ENCODE peak calls at places on chromosomes 6 and 20, in five cellular contexts. K is IMR-90, E is heart left ventricle, H is stomach, R is sigmoid colon. W is an unnamed sample.

GRCh38 chr6:138594749-138595148 is 95.5 kb upstream of the NHSL1 start:
- DNase-seq in H (no peak), R (no peak), E (no peak), K (no peak), W (no peak)

GRCh38 chr20:3203315-3204123 is 963 bp downstream of the DDRGK1 start:
- DNase-seq in E (no peak), R (no peak), K (no peak), H (peak), W (no peak)

GRCh38 chr6:50128420-50129005 is 78.8 kb upstream of the DEFB112 start:
- DNase-seq in K (peak), H (no peak), R (no peak), E (no peak), W (no peak)

GRCh38 chr6:143205983-143206382 is 145.3 kb downstream of the AIG1 start:
- DNase-seq in K (peak), H (no peak), E (no peak), R (no peak), W (no peak)

GRCh38 chr20:48926816-48927215 is 5.3 kb downstream of the ARFGEF2 start:
- DNase-seq in E (no peak), R (no peak), K (no peak), H (no peak), W (no peak)

GRCh38 chr6:73024598-73024997 is 200.7 kb downstream of the KHDC1L start:
- DNase-seq in H (no peak), E (no peak), K (no peak), R (no peak), W (no peak)

GRCh38 chr6:154404791-154405400 is 48.3 kb upstream of the IPCEF1 start:
- DNase-seq in R (no peak), H (no peak), K (peak), E (no peak), W (no peak)

GRCh38 chr20:15637971-15638754 is 935.1 kb downstream of the KIF16B start:
- DNase-seq in E (no peak), H (peak), R (no peak), K (no peak), W (no peak)

GRCh38 chr20:34891166-34892062 is 15.0 kb downstream of the ACSS2 start:
- DNase-seq in R (no peak), E (no peak), H (no peak), K (peak), W (no peak)

GRCh38 chr20:56427797-56428196 is 15.7 kb downstream of the CASS4 start:
- DNase-seq in H (no peak), K (no peak), R (no peak), E (no peak), W (no peak)

GRCh38 chr6:116060572-116061283 is at the start of gene FRK:
- DNase-seq in E (no peak), K (peak), R (no peak), H (peak), W (no peak)

GRCh38 chr20:63552481-63553249 is 1.3 kb upstream of the FNDC11 start:
- DNase-seq in R (no peak), K (no peak), H (no peak), E (no peak), W (no peak)

GRCh38 chr20:10314198-10314597 is 95.6 kb downstream of the SNAP25 start:
- DNase-seq in E (no peak), H (no peak), K (peak), R (no peak), W (no peak)

GRCh38 chr20:54985100-54985499 is 509.7 kb downstream of the DOK5 start:
- DNase-seq in H (no peak), R (no peak), K (no peak), E (no peak), W (no peak)

GRCh38 chr6:151254451-151255081 is 14.8 kb downstream of the AKAP12 start:
- DNase-seq in R (no peak), H (no peak), E (no peak), K (peak), W (no peak)

GRCh38 chr6:11410539-11411307 is 126.8 kb upstream of the TMEM170B start:
- DNase-seq in E (no peak), R (no peak), K (no peak), H (no peak), W (no peak)

GRCh38 chr6:140494321-140495085 is 1120.1 kb upstream of the CITED2 start:
- DNase-seq in R (no peak), K (no peak), H (no peak), E (no peak), W (no peak)

GRCh38 chr6:127457444-127458064 is 1.6 kb downstream of the KIAA0408 start:
- DNase-seq in E (no peak), K (peak), R (peak), H (no peak), W (peak)

GRCh38 chr20:1360094-1360493 is 31.2 kb upstream of the SDCBP2 start:
- DNase-seq in K (no peak), R (no peak), H (no peak), E (no peak), W (no peak)
- TF ChIP-seq CTCF in K (no peak), R (no peak), H (no peak), E (no peak), W (no peak)

DNA sequence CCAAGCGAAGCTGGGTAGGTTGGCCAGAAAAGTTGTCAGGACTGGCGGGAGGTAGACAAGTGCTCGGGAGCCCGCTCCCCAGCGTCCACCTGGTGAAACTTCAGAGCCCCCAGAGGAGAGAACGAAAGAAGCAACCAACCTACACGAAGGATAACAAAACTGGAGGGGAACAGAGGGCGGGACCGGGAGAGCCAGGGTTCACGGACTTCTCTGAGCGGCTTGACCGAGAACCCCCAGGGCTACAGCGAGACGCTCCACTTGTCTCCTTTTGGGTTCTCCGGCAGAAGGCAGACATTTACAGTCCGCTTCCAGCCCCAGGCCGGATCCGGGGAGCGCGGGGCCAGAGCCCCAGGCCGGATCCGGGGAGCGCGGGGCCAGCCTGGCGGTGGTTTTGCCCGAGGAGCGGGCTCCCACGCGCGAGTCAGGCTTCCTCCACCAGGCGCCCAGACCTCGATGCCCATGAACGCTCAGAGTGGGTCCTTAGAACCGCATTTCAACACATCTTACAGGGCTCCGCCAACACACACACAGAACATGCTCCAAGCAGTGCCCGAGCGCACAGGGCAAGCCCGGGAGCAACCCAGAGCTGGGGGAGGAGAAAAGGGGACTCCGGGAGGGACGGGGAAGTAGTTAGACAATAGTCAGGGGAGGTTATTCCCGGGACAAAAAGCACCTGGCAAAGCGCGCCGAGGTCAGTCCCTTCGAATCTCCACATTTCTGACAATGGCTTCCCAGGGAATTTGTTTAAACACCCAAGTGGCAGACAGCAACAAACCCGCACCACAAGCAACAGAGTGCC is 1.1 kb downstream of the PTPRK start:
- DNase-seq in R (peak), H (peak), K (peak), E (peak), W (peak)
- TF ChIP-seq POLR2A in R (no peak), H (no peak), K (no peak), E (no peak), W (no peak)

GRCh38 chr6:109477725-109478124 is 5.3 kb downstream of the ZBTB24 start:
- DNase-seq in H (no peak), K (no peak), E (no peak), R (no peak), W (no peak)
- TF ChIP-seq CTCF in H (no peak), K (no peak), E (no peak), R (no peak), W (no peak)

GRCh38 chr6:31531771-31532643 is 3.2 kb downstream of the MCCD1 start:
- DNase-seq in H (no peak), E (no peak), K (no peak), R (no peak), W (no peak)
- TF ChIP-seq POLR2A in H (no peak), E (no peak), K (no peak), R (no peak), W (no peak)

GRCh38 chr6:15816661-15817060 is 153.8 kb upstream of the DTNBP1 start:
- DNase-seq in K (no peak), E (no peak), R (no peak), H (no peak), W (no peak)

GRCh38 chr6:15810618-15811017 is 147.8 kb upstream of the DTNBP1 start:
- DNase-seq in H (no peak), R (no peak), E (no peak), K (no peak), W (no peak)

GRCh38 chr6:15817100-15817499 is 154.3 kb upstream of the DTNBP1 start:
- DNase-seq in K (no peak), R (no peak), E (no peak), H (no peak), W (no peak)

DNA sequence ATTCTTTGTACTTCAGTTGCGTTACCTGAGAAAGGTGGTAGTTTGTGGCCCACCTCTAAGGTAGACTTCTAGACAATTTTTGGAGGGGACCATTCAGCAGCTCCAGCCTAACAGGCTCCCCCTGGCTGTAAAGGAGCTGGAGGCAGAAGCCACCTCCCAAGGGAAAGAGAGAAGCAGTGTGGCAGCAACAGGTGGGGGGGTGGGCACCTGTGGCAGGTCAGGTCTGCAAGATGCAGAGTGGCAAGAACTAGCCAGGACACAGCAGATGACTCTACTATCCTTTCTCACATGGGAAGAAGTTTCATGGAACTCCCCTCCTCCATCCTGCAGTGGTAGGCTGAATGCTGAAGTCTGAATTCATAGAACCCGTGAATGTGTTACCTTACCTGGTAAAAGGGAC is 148.3 kb upstream of the DTNBP1 start:
- DNase-seq in H (no peak), E (no peak), R (no peak), K (no peak), W (no peak)
- TF ChIP-seq CTCF in H (no peak), E (no peak), R (no peak), K (no peak), W (no peak)

W was measured in lower leg skin.